ENCODE peak calls at places on chromosomes 4 and X, in six cellular contexts. One of them, this sample, is unnamed.

GRCh38 chr4:78704317-78704716 is 71.8 kb upstream of the BMP2K start:
- DNase-seq in cardiac muscle cell: no peak
- DNase-seq in MM.1S: no peak
- DNase-seq in GM23248: no peak
- DNase-seq in SJSA1: no peak
- DNase-seq in tibial nerve: no peak
- DNase-seq in this sample: no peak

GRCh38 chr4:38026138-38026740 is 66.0 kb downstream of the PTTG2 start:
- DNase-seq in cardiac muscle cell: no peak
- DNase-seq in MM.1S: no peak
- DNase-seq in GM23248: no peak
- DNase-seq in SJSA1: no peak
- DNase-seq in tibial nerve: no peak
- DNase-seq in this sample: no peak

GRCh38 chr4:145011636-145012035 is 86.4 kb downstream of the ANAPC10 start:
- DNase-seq in cardiac muscle cell: peak
- DNase-seq in MM.1S: no peak
- DNase-seq in GM23248: no peak
- DNase-seq in SJSA1: no peak
- DNase-seq in tibial nerve: no peak
- DNase-seq in this sample: no peak

GRCh38 chr4:183398298-183399129 is 45.9 kb upstream of the CDKN2AIP start:
- DNase-seq in cardiac muscle cell: peak
- DNase-seq in MM.1S: peak
- DNase-seq in GM23248: peak
- DNase-seq in SJSA1: peak
- DNase-seq in tibial nerve: peak
- DNase-seq in this sample: peak

GRCh38 chr4:39616651-39617050 is 22.0 kb downstream of the SMIM14 start:
- DNase-seq in cardiac muscle cell: peak
- DNase-seq in MM.1S: no peak
- DNase-seq in GM23248: peak
- DNase-seq in SJSA1: no peak
- DNase-seq in tibial nerve: no peak
- DNase-seq in this sample: no peak

GRCh38 chr4:7815562-7815961 is 124.1 kb downstream of the AFAP1 start:
- DNase-seq in cardiac muscle cell: peak
- DNase-seq in MM.1S: no peak
- DNase-seq in GM23248: peak
- DNase-seq in SJSA1: peak
- DNase-seq in tibial nerve: no peak
- DNase-seq in this sample: no peak

GRCh38 chrX:72569786-72570185 is 2.9 kb downstream of the HDAC8 start:
- DNase-seq in cardiac muscle cell: peak
- DNase-seq in MM.1S: no peak
- DNase-seq in GM23248: peak
- DNase-seq in SJSA1: peak
- DNase-seq in tibial nerve: no peak
- DNase-seq in this sample: no peak

GRCh38 chrX:133668225-133668931 is 253.1 kb upstream of the GPC4 start:
- DNase-seq in cardiac muscle cell: no peak
- DNase-seq in MM.1S: no peak
- DNase-seq in GM23248: peak
- DNase-seq in SJSA1: no peak
- DNase-seq in tibial nerve: no peak
- DNase-seq in this sample: no peak

GRCh38 chrX:111100191-111100590 is 4.2 kb downstream of the PAK3 start:
- DNase-seq in cardiac muscle cell: peak
- DNase-seq in MM.1S: peak
- DNase-seq in GM23248: peak
- DNase-seq in SJSA1: no peak
- DNase-seq in tibial nerve: no peak
- DNase-seq in this sample: no peak

GRCh38 chrX:40936827-40937226 is 148.4 kb upstream of the USP9X start:
- DNase-seq in cardiac muscle cell: no peak
- DNase-seq in MM.1S: no peak
- DNase-seq in GM23248: no peak
- DNase-seq in SJSA1: no peak
- DNase-seq in tibial nerve: no peak
- DNase-seq in this sample: no peak

GRCh38 chrX:136623400-136623799 is 24.6 kb upstream of the CD40LG start:
- DNase-seq in cardiac muscle cell: no peak
- DNase-seq in MM.1S: no peak
- DNase-seq in GM23248: no peak
- DNase-seq in SJSA1: no peak
- DNase-seq in tibial nerve: no peak
- DNase-seq in this sample: no peak

GRCh38 chrX:23497919-23498318 is 163.3 kb downstream of the PTCHD1 start:
- DNase-seq in cardiac muscle cell: no peak
- DNase-seq in MM.1S: peak
- DNase-seq in GM23248: no peak
- DNase-seq in SJSA1: no peak
- DNase-seq in tibial nerve: no peak
- DNase-seq in this sample: no peak

GRCh38 chrX:100090931-100091330 is 319.1 kb downstream of the PCDH19 start:
- DNase-seq in cardiac muscle cell: peak
- DNase-seq in MM.1S: no peak
- DNase-seq in GM23248: peak
- DNase-seq in SJSA1: no peak
- DNase-seq in tibial nerve: no peak
- DNase-seq in this sample: no peak

GRCh38 chr4:74544655-74545361 is 99.9 kb downstream of the AREG start:
- DNase-seq in cardiac muscle cell: peak
- DNase-seq in MM.1S: no peak
- DNase-seq in GM23248: peak
- DNase-seq in SJSA1: no peak
- DNase-seq in tibial nerve: no peak
- DNase-seq in this sample: no peak

GRCh38 chr4:89751416-89751815 is 85.5 kb downstream of the SNCA start:
- DNase-seq in cardiac muscle cell: no peak
- DNase-seq in MM.1S: no peak
- DNase-seq in GM23248: no peak
- DNase-seq in SJSA1: no peak
- DNase-seq in tibial nerve: no peak
- DNase-seq in this sample: no peak

GRCh38 chr4:159430896-159431295 is 328.0 kb downstream of the RAPGEF2 start:
- DNase-seq in cardiac muscle cell: no peak
- DNase-seq in MM.1S: no peak
- DNase-seq in GM23248: no peak
- DNase-seq in SJSA1: no peak
- DNase-seq in tibial nerve: no peak
- DNase-seq in this sample: no peak

GRCh38 chr4:36088542-36088941 is 155.8 kb downstream of the ARAP2 start:
- DNase-seq in cardiac muscle cell: no peak
- DNase-seq in MM.1S: no peak
- DNase-seq in GM23248: no peak
- DNase-seq in SJSA1: no peak
- DNase-seq in tibial nerve: no peak
- DNase-seq in this sample: no peak

GRCh38 chr4:26899991-26900390 is 39.4 kb downstream of the STIM2 start:
- DNase-seq in cardiac muscle cell: peak
- DNase-seq in MM.1S: no peak
- DNase-seq in GM23248: no peak
- DNase-seq in SJSA1: no peak
- DNase-seq in tibial nerve: no peak
- DNase-seq in this sample: no peak

GRCh38 chr4:6907658-6908191 is 1.9 kb upstream of the TBC1D14 start:
- DNase-seq in cardiac muscle cell: peak
- DNase-seq in MM.1S: no peak
- DNase-seq in GM23248: peak
- DNase-seq in SJSA1: no peak
- DNase-seq in tibial nerve: no peak
- DNase-seq in this sample: no peak

GRCh38 chr4:2462218-2462991 is 6.5 kb upstream of the RNF4 start:
- DNase-seq in cardiac muscle cell: peak
- DNase-seq in MM.1S: peak
- DNase-seq in GM23248: peak
- DNase-seq in SJSA1: no peak
- DNase-seq in tibial nerve: peak
- DNase-seq in this sample: peak

GRCh38 chr4:65089666-65090065 is 580.6 kb downstream of the EPHA5 start:
- DNase-seq in cardiac muscle cell: peak
- DNase-seq in MM.1S: peak
- DNase-seq in GM23248: peak
- DNase-seq in SJSA1: no peak
- DNase-seq in tibial nerve: no peak
- DNase-seq in this sample: no peak

GRCh38 chr4:3069661-3070199 is 4.6 kb downstream of the HTT-AS start:
- DNase-seq in cardiac muscle cell: no peak
- DNase-seq in MM.1S: no peak
- DNase-seq in GM23248: no peak
- DNase-seq in SJSA1: no peak
- DNase-seq in tibial nerve: no peak
- DNase-seq in this sample: no peak

GRCh38 chr4:180823116-180823515 is 1420.1 kb upstream of the TENM3 start:
- DNase-seq in cardiac muscle cell: no peak
- DNase-seq in MM.1S: no peak
- DNase-seq in GM23248: no peak
- DNase-seq in SJSA1: no peak
- DNase-seq in tibial nerve: no peak
- DNase-seq in this sample: no peak

GRCh38 chrX:32116047-32116446 is 1044.2 kb upstream of the FTHL17 start:
- DNase-seq in cardiac muscle cell: peak
- DNase-seq in MM.1S: no peak
- DNase-seq in GM23248: no peak
- DNase-seq in SJSA1: no peak
- DNase-seq in tibial nerve: no peak
- DNase-seq in this sample: no peak

GRCh38 chr4:125043453-125043852 is 271.3 kb upstream of the FAT4 start:
- DNase-seq in cardiac muscle cell: no peak
- DNase-seq in MM.1S: no peak
- DNase-seq in GM23248: no peak
- DNase-seq in SJSA1: no peak
- DNase-seq in tibial nerve: no peak
- DNase-seq in this sample: no peak

GRCh38 chr4:69750346-69750745 is 10.1 kb downstream of the SULT1B1 start:
- DNase-seq in cardiac muscle cell: peak
- DNase-seq in MM.1S: no peak
- DNase-seq in GM23248: peak
- DNase-seq in SJSA1: no peak
- DNase-seq in tibial nerve: no peak
- DNase-seq in this sample: no peak

GRCh38 chr4:126647320-126647719 is 985.4 kb upstream of the INTU start:
- DNase-seq in cardiac muscle cell: no peak
- DNase-seq in MM.1S: no peak
- DNase-seq in GM23248: no peak
- DNase-seq in SJSA1: no peak
- DNase-seq in tibial nerve: no peak
- DNase-seq in this sample: no peak

DNA sequence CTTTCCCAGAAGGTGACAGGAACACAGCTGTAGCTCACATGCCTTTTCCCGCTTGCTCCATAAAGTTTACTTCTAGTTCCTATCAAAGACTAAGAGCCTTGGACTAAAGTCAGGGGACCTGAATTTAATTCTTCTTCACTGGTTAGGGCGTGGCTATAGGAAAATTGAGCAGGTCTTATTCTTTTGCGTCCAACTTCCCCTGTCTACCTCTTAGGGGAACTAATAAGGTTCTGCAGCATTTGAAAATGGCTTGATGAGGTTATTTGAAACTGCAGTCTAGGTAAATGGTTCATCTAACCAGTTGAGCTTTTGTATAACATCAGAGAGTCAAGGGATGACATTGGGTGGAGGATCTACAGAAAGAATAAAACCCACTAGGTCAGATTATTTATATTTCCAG is 2.6 kb downstream of the ARHGAP10 start:
- DNase-seq in cardiac muscle cell: no peak
- DNase-seq in MM.1S: no peak
- DNase-seq in GM23248: no peak
- DNase-seq in SJSA1: no peak
- DNase-seq in tibial nerve: no peak
- DNase-seq in this sample: no peak
- H3K4me3 ChIP-seq in cardiac muscle cell: no peak
- H3K4me3 ChIP-seq in MM.1S: peak
- H3K4me3 ChIP-seq in GM23248: peak
- H3K4me3 ChIP-seq in SJSA1: no peak
- H3K4me3 ChIP-seq in tibial nerve: peak
- H3K4me3 ChIP-seq in this sample: peak

DNA sequence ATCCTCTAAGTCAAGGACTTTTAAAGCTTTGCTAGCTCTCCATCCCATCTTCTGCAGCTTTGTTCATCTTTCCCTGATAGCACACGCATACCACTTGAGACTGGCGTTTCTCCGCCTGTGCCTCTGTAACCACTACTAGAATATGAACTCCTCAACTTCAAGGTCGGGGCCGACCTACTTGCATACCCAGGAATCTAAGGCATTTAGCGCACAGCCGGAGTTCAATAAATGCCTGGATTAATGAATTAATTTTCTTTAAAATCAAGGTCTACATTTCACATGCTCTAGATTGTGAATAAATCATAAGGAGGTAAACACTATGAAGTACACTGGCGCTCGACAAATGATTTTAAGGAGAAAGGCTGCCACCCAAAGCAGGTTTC is 89.3 kb downstream of the HNRNPD start:
- DNase-seq in cardiac muscle cell: no peak
- DNase-seq in MM.1S: no peak
- DNase-seq in GM23248: no peak
- DNase-seq in SJSA1: no peak
- DNase-seq in tibial nerve: no peak
- DNase-seq in this sample: no peak
- H3K27ac ChIP-seq in cardiac muscle cell: peak
- H3K27ac ChIP-seq in MM.1S: no peak
- H3K27ac ChIP-seq in GM23248: no peak
- H3K27ac ChIP-seq in SJSA1: no peak
- H3K27ac ChIP-seq in tibial nerve: peak
- H3K27ac ChIP-seq in this sample: no peak

GRCh38 chr4:13933163-13933562 is 305.6 kb upstream of the BOD1L1 start:
- DNase-seq in cardiac muscle cell: peak
- DNase-seq in MM.1S: no peak
- DNase-seq in GM23248: peak
- DNase-seq in SJSA1: no peak
- DNase-seq in tibial nerve: no peak
- DNase-seq in this sample: no peak
- H3K4me3 ChIP-seq in cardiac muscle cell: no peak
- H3K4me3 ChIP-seq in MM.1S: no peak
- H3K4me3 ChIP-seq in GM23248: no peak
- H3K4me3 ChIP-seq in SJSA1: no peak
- H3K4me3 ChIP-seq in tibial nerve: no peak
- H3K4me3 ChIP-seq in this sample: no peak

DNA sequence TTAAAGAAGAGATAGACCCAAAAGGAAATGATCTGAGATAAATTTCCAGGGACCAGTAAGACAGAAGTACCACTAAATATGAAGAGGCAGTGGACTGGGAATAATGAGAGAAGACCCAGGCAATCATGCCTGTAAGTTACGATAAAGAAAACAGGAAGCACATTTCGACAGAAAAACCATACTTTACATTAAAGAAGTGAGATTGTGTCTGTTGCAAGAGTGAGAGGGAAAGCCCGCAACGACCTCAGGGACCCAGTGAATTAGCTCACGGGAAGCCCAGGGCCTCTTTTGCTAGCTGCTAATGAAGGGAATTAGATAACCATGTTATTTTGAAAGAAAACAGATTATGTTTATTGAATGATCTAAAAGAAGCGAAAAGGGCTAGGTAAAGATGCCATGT is 28.9 kb upstream of the ACSL1 start:
- DNase-seq in cardiac muscle cell: peak
- DNase-seq in MM.1S: no peak
- DNase-seq in GM23248: no peak
- DNase-seq in SJSA1: no peak
- DNase-seq in tibial nerve: no peak
- DNase-seq in this sample: no peak
- H3K27ac ChIP-seq in cardiac muscle cell: no peak
- H3K27ac ChIP-seq in MM.1S: no peak
- H3K27ac ChIP-seq in GM23248: no peak
- H3K27ac ChIP-seq in SJSA1: no peak
- H3K27ac ChIP-seq in tibial nerve: peak
- H3K27ac ChIP-seq in this sample: no peak

GRCh38 chr4:87506974-87507701 is 22.0 kb downstream of the SPARCL1 start:
- DNase-seq in cardiac muscle cell: peak
- DNase-seq in MM.1S: no peak
- DNase-seq in GM23248: peak
- DNase-seq in SJSA1: no peak
- DNase-seq in tibial nerve: no peak
- DNase-seq in this sample: peak
- H3K4me3 ChIP-seq in cardiac muscle cell: no peak
- H3K4me3 ChIP-seq in MM.1S: no peak
- H3K4me3 ChIP-seq in GM23248: peak
- H3K4me3 ChIP-seq in SJSA1: no peak
- H3K4me3 ChIP-seq in tibial nerve: no peak
- H3K4me3 ChIP-seq in this sample: no peak